ENCODE peak calls at places on chromosome 1, in ten cellular contexts. One of them, this sample, is unnamed.
A peak's percentile ranks its signal among the peaks of the same experiment; 100 is the strongest.

GRCh38 chr1:56188855-56189254 is 390.5 kb downstream of the PLPP3 start:
- DNase-seq in aorta: no peak
- DNase-seq in PC-3: no peak
- DNase-seq in GM12878: no peak
- DNase-seq in brain microvascular endothelial cell: no peak
- DNase-seq in kidney: no peak
- DNase-seq in upper lobe of right lung: no peak
- DNase-seq in IMR-90: no peak
- DNase-seq in tibial artery: no peak
- DNase-seq in HCT116: no peak
- DNase-seq in this sample: no peak

GRCh38 chr1:94698759-94699502 is 121.2 kb upstream of the SLC44A3 start:
- DNase-seq in aorta: no peak
- DNase-seq in PC-3: peak; percentile 16
- DNase-seq in GM12878: no peak
- DNase-seq in brain microvascular endothelial cell: no peak
- DNase-seq in kidney: no peak
- DNase-seq in upper lobe of right lung: no peak
- DNase-seq in IMR-90: peak; percentile 63
- DNase-seq in tibial artery: no peak
- DNase-seq in HCT116: peak; percentile 21
- DNase-seq in this sample: no peak

GRCh38 chr1:69700770-69701169 is 133.0 kb downstream of the LRRC7 start:
- DNase-seq in aorta: no peak
- DNase-seq in PC-3: peak; percentile 41
- DNase-seq in GM12878: no peak
- DNase-seq in brain microvascular endothelial cell: peak; percentile 33
- DNase-seq in kidney: no peak
- DNase-seq in upper lobe of right lung: no peak
- DNase-seq in IMR-90: peak; percentile 1
- DNase-seq in tibial artery: no peak
- DNase-seq in HCT116: peak; percentile 6
- DNase-seq in this sample: peak; percentile 11

GRCh38 chr1:96508226-96508625 is 213.4 kb upstream of the PTBP2 start:
- DNase-seq in aorta: no peak
- DNase-seq in PC-3: no peak
- DNase-seq in GM12878: no peak
- DNase-seq in brain microvascular endothelial cell: no peak
- DNase-seq in kidney: no peak
- DNase-seq in upper lobe of right lung: no peak
- DNase-seq in IMR-90: no peak
- DNase-seq in tibial artery: no peak
- DNase-seq in HCT116: no peak
- DNase-seq in this sample: no peak

GRCh38 chr1:204431310-204432184 is 19.9 kb upstream of the PPP1R15B start:
- DNase-seq in aorta: peak; percentile 93
- DNase-seq in PC-3: peak; percentile 93
- DNase-seq in GM12878: no peak
- DNase-seq in brain microvascular endothelial cell: peak; percentile 77
- DNase-seq in kidney: peak; percentile 91
- DNase-seq in upper lobe of right lung: peak; percentile 87
- DNase-seq in IMR-90: peak; percentile 82
- DNase-seq in tibial artery: peak; percentile 84
- DNase-seq in HCT116: no peak
- DNase-seq in this sample: peak; percentile 75

GRCh38 chr1:70627910-70628309 is 216.8 kb downstream of the CTH start:
- DNase-seq in aorta: no peak
- DNase-seq in PC-3: no peak
- DNase-seq in GM12878: no peak
- DNase-seq in brain microvascular endothelial cell: no peak
- DNase-seq in kidney: no peak
- DNase-seq in upper lobe of right lung: no peak
- DNase-seq in IMR-90: no peak
- DNase-seq in tibial artery: no peak
- DNase-seq in HCT116: no peak
- DNase-seq in this sample: no peak

GRCh38 chr1:76826072-76826827 is 41.0 kb upstream of the ST6GALNAC5 start:
- DNase-seq in aorta: no peak
- DNase-seq in PC-3: peak; percentile 64
- DNase-seq in GM12878: no peak
- DNase-seq in brain microvascular endothelial cell: peak; percentile 21
- DNase-seq in kidney: no peak
- DNase-seq in upper lobe of right lung: no peak
- DNase-seq in IMR-90: peak; percentile 7
- DNase-seq in tibial artery: no peak
- DNase-seq in HCT116: no peak
- DNase-seq in this sample: no peak

GRCh38 chr1:1881727-1882126 is 9.2 kb downstream of the GNB1 start:
- DNase-seq in aorta: no peak
- DNase-seq in PC-3: no peak
- DNase-seq in GM12878: no peak
- DNase-seq in brain microvascular endothelial cell: no peak
- DNase-seq in kidney: peak; percentile 14
- DNase-seq in upper lobe of right lung: no peak
- DNase-seq in IMR-90: no peak
- DNase-seq in tibial artery: no peak
- DNase-seq in HCT116: no peak
- DNase-seq in this sample: no peak

GRCh38 chr1:219422811-219423598 is 189.9 kb downstream of the ZC3H11B start:
- DNase-seq in aorta: no peak
- DNase-seq in PC-3: peak; percentile 97
- DNase-seq in GM12878: peak; percentile 23
- DNase-seq in brain microvascular endothelial cell: peak; percentile 61
- DNase-seq in kidney: no peak
- DNase-seq in upper lobe of right lung: no peak
- DNase-seq in IMR-90: peak; percentile 89
- DNase-seq in tibial artery: no peak
- DNase-seq in HCT116: no peak
- DNase-seq in this sample: no peak

GRCh38 chr1:110581637-110582036 is 24.5 kb downstream of the KCNA2 start:
- DNase-seq in aorta: no peak
- DNase-seq in PC-3: no peak
- DNase-seq in GM12878: no peak
- DNase-seq in brain microvascular endothelial cell: no peak
- DNase-seq in kidney: no peak
- DNase-seq in upper lobe of right lung: no peak
- DNase-seq in IMR-90: no peak
- DNase-seq in tibial artery: no peak
- DNase-seq in HCT116: no peak
- DNase-seq in this sample: no peak

GRCh38 chr1:166884040-166884642 is 8.1 kb upstream of the TADA1 start:
- DNase-seq in aorta: peak; percentile 83
- DNase-seq in PC-3: no peak
- DNase-seq in GM12878: no peak
- DNase-seq in brain microvascular endothelial cell: peak; percentile 24
- DNase-seq in kidney: peak; percentile 74
- DNase-seq in upper lobe of right lung: peak; percentile 70
- DNase-seq in IMR-90: peak; percentile 12
- DNase-seq in tibial artery: no peak
- DNase-seq in HCT116: no peak
- DNase-seq in this sample: peak; percentile 4

GRCh38 chr1:145845144-145845513 is 301 bp upstream of the NUDT17 start:
- DNase-seq in aorta: no peak
- DNase-seq in PC-3: no peak
- DNase-seq in GM12878: peak; percentile 79
- DNase-seq in brain microvascular endothelial cell: no peak
- DNase-seq in kidney: no peak
- DNase-seq in upper lobe of right lung: no peak
- DNase-seq in IMR-90: no peak
- DNase-seq in tibial artery: no peak
- DNase-seq in HCT116: no peak
- DNase-seq in this sample: no peak

GRCh38 chr1:54262244-54262643 is 62.3 kb downstream of the MRPL37 start:
- DNase-seq in aorta: no peak
- DNase-seq in PC-3: no peak
- DNase-seq in GM12878: no peak
- DNase-seq in brain microvascular endothelial cell: no peak
- DNase-seq in kidney: peak; percentile 37
- DNase-seq in upper lobe of right lung: no peak
- DNase-seq in IMR-90: no peak
- DNase-seq in tibial artery: no peak
- DNase-seq in HCT116: no peak
- DNase-seq in this sample: no peak
- H3K36me3 ChIP-seq in aorta: no peaks in the 10 kb centered on the region
- H3K36me3 ChIP-seq in PC-3: no peaks in the 10 kb centered on the region
- H3K36me3 ChIP-seq in GM12878: no peaks in the 10 kb centered on the region
- H3K36me3 ChIP-seq in brain microvascular endothelial cell: no peaks in the 10 kb centered on the region
- H3K36me3 ChIP-seq in kidney: peaks cover 3% of the 10 kb centered on the region
- H3K36me3 ChIP-seq in upper lobe of right lung: no peaks in the 10 kb centered on the region
- H3K36me3 ChIP-seq in IMR-90: peaks cover 14% of the 10 kb centered on the region
- H3K36me3 ChIP-seq in tibial artery: peaks cover 27% of the 10 kb centered on the region
- H3K36me3 ChIP-seq in HCT116: no peaks in the 10 kb centered on the region
- H3K36me3 ChIP-seq in this sample: no peaks in the 10 kb centered on the region

GRCh38 chr1:54600947-54601725 is 22.2 kb downstream of the FAM151A start:
- DNase-seq in aorta: no peak
- DNase-seq in PC-3: no peak
- DNase-seq in GM12878: no peak
- DNase-seq in brain microvascular endothelial cell: no peak
- DNase-seq in kidney: no peak
- DNase-seq in upper lobe of right lung: no peak
- DNase-seq in IMR-90: no peak
- DNase-seq in tibial artery: no peak
- DNase-seq in HCT116: no peak
- DNase-seq in this sample: no peak
- H3K36me3 ChIP-seq in aorta: peaks cover 3% of the 10 kb centered on the region
- H3K36me3 ChIP-seq in PC-3: no peaks in the 10 kb centered on the region
- H3K36me3 ChIP-seq in GM12878: no peaks in the 10 kb centered on the region
- H3K36me3 ChIP-seq in brain microvascular endothelial cell: no peaks in the 10 kb centered on the region
- H3K36me3 ChIP-seq in kidney: peaks cover 5% of the 10 kb centered on the region
- H3K36me3 ChIP-seq in upper lobe of right lung: no peaks in the 10 kb centered on the region
- H3K36me3 ChIP-seq in IMR-90: no peaks in the 10 kb centered on the region
- H3K36me3 ChIP-seq in tibial artery: peaks cover 77% of the 10 kb centered on the region
- H3K36me3 ChIP-seq in HCT116: peaks cover 3% of the 10 kb centered on the region
- H3K36me3 ChIP-seq in this sample: no peaks in the 10 kb centered on the region

GRCh38 chr1:248913933-248914332 is 7.9 kb downstream of the PGBD2 start:
- DNase-seq in aorta: no peak
- DNase-seq in PC-3: no peak
- DNase-seq in GM12878: no peak
- DNase-seq in brain microvascular endothelial cell: no peak
- DNase-seq in kidney: no peak
- DNase-seq in upper lobe of right lung: no peak
- DNase-seq in IMR-90: peak; percentile 28
- DNase-seq in tibial artery: no peak
- DNase-seq in HCT116: no peak
- DNase-seq in this sample: no peak

GRCh38 chr1:248918126-248918525 is 12.1 kb downstream of the PGBD2 start:
- DNase-seq in aorta: no peak
- DNase-seq in PC-3: no peak
- DNase-seq in GM12878: no peak
- DNase-seq in brain microvascular endothelial cell: no peak
- DNase-seq in kidney: no peak
- DNase-seq in upper lobe of right lung: no peak
- DNase-seq in IMR-90: no peak
- DNase-seq in tibial artery: no peak
- DNase-seq in HCT116: no peak
- DNase-seq in this sample: no peak

GRCh38 chr1:248914982-248915381 is 8.9 kb downstream of the PGBD2 start:
- DNase-seq in aorta: no peak
- DNase-seq in PC-3: no peak
- DNase-seq in GM12878: no peak
- DNase-seq in brain microvascular endothelial cell: no peak
- DNase-seq in kidney: no peak
- DNase-seq in upper lobe of right lung: no peak
- DNase-seq in IMR-90: no peak
- DNase-seq in tibial artery: no peak
- DNase-seq in HCT116: no peak
- DNase-seq in this sample: no peak
- H3K36me3 ChIP-seq in aorta: peaks cover 16% of the 10 kb centered on the region
- H3K36me3 ChIP-seq in PC-3: peaks cover 5% of the 10 kb centered on the region
- H3K36me3 ChIP-seq in GM12878: peaks cover 7% of the 10 kb centered on the region
- H3K36me3 ChIP-seq in brain microvascular endothelial cell: peaks cover 30% of the 10 kb centered on the region
- H3K36me3 ChIP-seq in kidney: peaks cover 27% of the 10 kb centered on the region
- H3K36me3 ChIP-seq in upper lobe of right lung: peaks cover 61% of the 10 kb centered on the region
- H3K36me3 ChIP-seq in IMR-90: peaks cover 31% of the 10 kb centered on the region
- H3K36me3 ChIP-seq in tibial artery: peaks cover 55% of the 10 kb centered on the region
- H3K36me3 ChIP-seq in HCT116: peaks cover 9% of the 10 kb centered on the region
- H3K36me3 ChIP-seq in this sample: no peaks in the 10 kb centered on the region

GRCh38 chr1:28535180-28535579 is 17.7 kb upstream of the TRNAU1AP start:
- DNase-seq in aorta: no peak
- DNase-seq in PC-3: no peak
- DNase-seq in GM12878: no peak
- DNase-seq in brain microvascular endothelial cell: no peak
- DNase-seq in kidney: no peak
- DNase-seq in upper lobe of right lung: no peak
- DNase-seq in IMR-90: no peak
- DNase-seq in tibial artery: no peak
- DNase-seq in HCT116: no peak
- DNase-seq in this sample: no peak
- H3K36me3 ChIP-seq in aorta: no peaks in the 10 kb centered on the region
- H3K36me3 ChIP-seq in PC-3: peaks cover 51% of the 10 kb centered on the region
- H3K36me3 ChIP-seq in GM12878: peaks cover 49% of the 10 kb centered on the region
- H3K36me3 ChIP-seq in brain microvascular endothelial cell: peaks cover 38% of the 10 kb centered on the region
- H3K36me3 ChIP-seq in kidney: no peaks in the 10 kb centered on the region
- H3K36me3 ChIP-seq in upper lobe of right lung: peaks cover 28% of the 10 kb centered on the region
- H3K36me3 ChIP-seq in IMR-90: peaks cover 44% of the 10 kb centered on the region
- H3K36me3 ChIP-seq in tibial artery: peaks cover 61% of the 10 kb centered on the region
- H3K36me3 ChIP-seq in HCT116: peaks cover 64% of the 10 kb centered on the region
- H3K36me3 ChIP-seq in this sample: peaks cover 32% of the 10 kb centered on the region

DNA sequence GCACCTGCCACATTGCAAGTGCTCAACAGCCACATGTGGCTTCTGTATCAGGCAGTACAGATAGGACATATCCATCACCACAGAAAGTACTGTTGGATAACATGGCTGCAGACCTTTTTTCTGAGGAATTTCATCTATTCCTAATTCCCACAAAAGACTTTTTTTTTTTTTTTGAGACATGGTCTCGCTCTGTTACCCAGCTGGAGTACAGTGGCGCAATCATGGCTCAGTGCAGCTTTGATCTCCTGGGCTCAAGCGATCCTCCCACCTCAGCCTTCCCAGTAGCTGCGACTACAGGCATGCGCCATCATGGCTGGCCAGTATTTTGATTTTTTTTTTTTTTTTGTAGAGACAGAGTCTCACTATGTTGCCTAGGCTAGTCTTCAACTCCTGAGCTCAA is 33.3 kb downstream of the YARS1 start:
- DNase-seq in aorta: no peak
- DNase-seq in PC-3: no peak
- DNase-seq in GM12878: no peak
- DNase-seq in brain microvascular endothelial cell: no peak
- DNase-seq in kidney: peak; percentile 41
- DNase-seq in upper lobe of right lung: no peak
- DNase-seq in IMR-90: no peak
- DNase-seq in tibial artery: no peak
- DNase-seq in HCT116: no peak
- DNase-seq in this sample: no peak
- H3K36me3 ChIP-seq in aorta: peaks cover 9% of the 10 kb centered on the region
- H3K36me3 ChIP-seq in PC-3: peaks cover 72% of the 10 kb centered on the region
- H3K36me3 ChIP-seq in GM12878: peaks cover 38% of the 10 kb centered on the region
- H3K36me3 ChIP-seq in brain microvascular endothelial cell: peaks cover 84% of the 10 kb centered on the region
- H3K36me3 ChIP-seq in kidney: peaks cover 24% of the 10 kb centered on the region
- H3K36me3 ChIP-seq in upper lobe of right lung: peaks cover 99% of the 10 kb centered on the region
- H3K36me3 ChIP-seq in IMR-90: peaks cover 67% of the 10 kb centered on the region
- H3K36me3 ChIP-seq in tibial artery: peaks cover 94% of the 10 kb centered on the region
- H3K36me3 ChIP-seq in HCT116: peaks cover 61% of the 10 kb centered on the region
- H3K36me3 ChIP-seq in this sample: peaks cover 17% of the 10 kb centered on the region

This sample was measured in endothelial cell of umbilical vein.